ENCODE peak calls at places on chromosome 10, in five cellular contexts. A, D, W, C and J are unnamed samples.

GRCh38 chr10:118308664-118309063 is 33.5 kb downstream of the FAM204A start:
- DNase-seq in W (no peak), D (no peak), C (no peak), A (no peak), J (no peak)

GRCh38 chr10:43076876-43077420 is at the start of gene RET:
- DNase-seq in C (no peak), A (peak; percentile 94), D (peak; percentile 48), W (no peak), J (no peak)

GRCh38 chr10:92894081-92894480 is 45.8 kb downstream of the EXOC6 start:
- DNase-seq in C (no peak), D (no peak), W (no peak), A (no peak), J (no peak)

GRCh38 chr10:6091630-6092029 is 2.8 kb downstream of the RBM17 start:
- DNase-seq in C (no peak), A (no peak), D (no peak), W (no peak), J (no peak)

GRCh38 chr10:115580239-115580638 is 487.1 kb downstream of the ATRNL1 start:
- DNase-seq in A (no peak), C (no peak), D (no peak), W (no peak), J (no peak)

GRCh38 chr10:95356-96115 is 39.7 kb upstream of the ZMYND11 start:
- DNase-seq in D (no peak), C (no peak), A (no peak), W (no peak), J (no peak)

GRCh38 chr10:77455538-77455937 is 182.1 kb downstream of the KCNMA1 start:
- DNase-seq in C (no peak), D (no peak), W (no peak), A (no peak), J (no peak)

GRCh38 chr10:123559066-123559822 is 106.9 kb upstream of the GPR26 start:
- DNase-seq in D (peak; percentile 86), A (peak; percentile 76), W (peak; percentile 61), C (peak; percentile 36), J (peak; percentile 86)

GRCh38 chr10:48526371-48526821 is 78.5 kb downstream of the ARHGAP22 start:
- DNase-seq in D (no peak), A (no peak), C (no peak), W (no peak), J (no peak)

GRCh38 chr10:71493741-71494140 is 97.0 kb downstream of the CDH23 start:
- DNase-seq in D (no peak), A (no peak), C (no peak), W (no peak), J (no peak)

GRCh38 chr10:62870866-62871265 is 54.7 kb upstream of the EGR2 start:
- DNase-seq in W (no peak), A (no peak), D (peak; percentile 30), C (no peak), J (peak; percentile 30)

GRCh38 chr10:129605986-129606518 is 139.0 kb downstream of the MGMT start:
- DNase-seq in D (no peak), C (no peak), A (no peak), W (no peak), J (no peak)

GRCh38 chr10:46233101-46233500 is 53.7 kb upstream of the ANTXRL start:
- DNase-seq in W (no peak), D (no peak), A (no peak), C (no peak), J (no peak)

GRCh38 chr10:122419016-122419415 is 35.4 kb upstream of the ARMS2 start:
- DNase-seq in C (no peak), D (no peak), W (no peak), A (no peak), J (no peak)

DNA sequence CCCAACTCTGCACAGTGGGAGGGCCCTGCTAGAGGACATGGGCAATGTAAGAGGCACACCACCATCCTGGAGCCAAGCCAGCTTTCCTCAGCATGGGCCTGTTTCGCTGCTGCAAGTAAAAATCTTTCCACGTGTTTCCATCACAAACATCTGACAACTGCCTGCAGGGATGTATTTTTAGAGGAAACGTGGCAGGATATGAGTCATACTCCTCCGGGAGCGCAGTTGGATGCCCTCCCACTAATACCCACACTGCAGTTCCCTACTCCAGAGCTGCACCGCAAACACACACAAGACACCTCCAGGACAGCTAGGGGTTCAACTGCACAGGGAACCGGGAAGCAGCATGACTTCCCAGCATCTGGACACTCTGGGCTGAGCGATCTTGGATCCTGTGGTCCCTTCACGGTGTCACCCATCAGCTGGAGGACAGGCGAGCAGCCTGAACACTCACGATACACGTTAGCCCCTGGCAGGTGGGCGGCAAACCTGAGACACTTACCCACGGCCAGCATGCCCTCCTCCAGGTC is 26.1 kb downstream of the PLAC9 start:
- DNase-seq in W (no peak), C (no peak), A (peak; percentile 62), D (no peak), J (no peak)
- TF ChIP-seq TAF1 in W (no peak), C (no peak), A (peak; percentile 21), D (no peak), J (no peak)

GRCh38 chr10:102714621-102715455 is at the start of gene SFXN2:
- DNase-seq in W (no peak), C (no peak), A (no peak), D (no peak), J (peak; percentile 38)

GRCh38 chr10:102720337-102720736 is 5.9 kb downstream of the SFXN2 start:
- DNase-seq in C (no peak), A (no peak), W (no peak), D (no peak), J (no peak)

GRCh38 chr10:102720775-102721301 is 6.4 kb downstream of the SFXN2 start:
- DNase-seq in D (no peak), A (no peak), C (no peak), W (no peak), J (no peak)

GRCh38 chr10:102715880-102716279 is 1.4 kb downstream of the SFXN2 start:
- DNase-seq in A (no peak), D (no peak), C (no peak), W (no peak), J (no peak)

GRCh38 chr10:102718220-102718619 is 3.8 kb downstream of the SFXN2 start:
- DNase-seq in A (no peak), D (no peak), W (no peak), C (peak; percentile 83), J (no peak)
- TF ChIP-seq POLR2AphosphoS5 in A (peak; percentile 25), D (no peak), W (no peak), C (no peak), J (no peak)

GRCh38 chr10:102141583-102142107 is 8.8 kb downstream of the PPRC1 start:
- DNase-seq in D (no peak), A (no peak), W (no peak), C (no peak), J (no peak)
- TF ChIP-seq POLR2A in D (no peak), A (no peak), W (no peak), C (no peak), J (peak; percentile 52)

DNA sequence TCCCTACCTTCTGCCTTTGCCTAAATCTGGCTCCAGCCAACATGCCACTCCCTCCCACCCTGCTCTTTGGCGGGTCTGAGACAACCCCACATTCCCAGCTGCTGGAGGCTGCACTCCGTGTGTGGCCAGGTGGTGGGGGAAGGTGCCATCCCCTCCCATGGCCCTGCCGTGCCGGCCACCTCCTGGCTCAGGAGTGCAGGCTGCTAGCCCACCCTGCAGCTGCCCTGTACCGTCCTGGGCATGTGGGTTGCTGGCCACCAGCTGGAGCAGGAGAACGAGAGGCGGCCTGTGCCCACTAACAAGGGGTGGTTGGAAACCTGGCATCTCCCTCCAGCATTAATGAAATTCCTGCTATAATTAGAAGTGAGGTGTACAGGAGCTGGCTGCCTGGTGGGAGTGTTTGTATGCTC is 97.6 kb downstream of the ZMIZ1 start:
- DNase-seq in C (no peak), D (no peak), A (no peak), W (no peak), J (no peak)
- TF ChIP-seq TAF1 in C (no peak), D (no peak), A (no peak), W (no peak), J (no peak)

GRCh38 chr10:59561397-59562121 is 148.1 kb downstream of the SLC16A9 start:
- DNase-seq in C (no peak), D (no peak), A (no peak), W (no peak), J (no peak)
- TF ChIP-seq POLR2AphosphoS5 in C (no peak), D (no peak), A (no peak), W (no peak), J (no peak)

GRCh38 chr10:80408198-80409085 is at the start of gene PRXL2A:
- DNase-seq in W (peak; percentile 50), D (peak; percentile 95), A (peak; percentile 60), C (peak; percentile 74), J (peak; percentile 94)
- TF ChIP-seq POLR2A in W (peak; percentile 17), D (no peak), A (no peak), C (peak; percentile 98), J (peak; percentile 52)

GRCh38 chr10:27108165-27108564 is 7.9 kb upstream of the ANKRD26 start:
- DNase-seq in A (no peak), W (no peak), C (no peak), D (no peak), J (no peak)
- TF ChIP-seq TAF1 in A (no peak), W (no peak), C (no peak), D (no peak), J (no peak)